ENCODE peak calls at places on chromosomes 5 and 9, in four cellular contexts. One of them, this sample, is unnamed. For H3K4me1, the result is how much of the 10 kb centered on the place peaks cover.

GRCh38 chr9:132740526-132741309 is 70.5 kb downstream of the GTF3C4 start:
- DNase-seq in uterus: no peak
- DNase-seq in A549: no peak
- DNase-seq in body of pancreas: no peak
- DNase-seq in this sample: no peak

GRCh38 chr5:13987843-13988464 is 43.5 kb upstream of the DNAH5 start:
- DNase-seq in uterus: peak
- DNase-seq in A549: peak
- DNase-seq in body of pancreas: peak
- DNase-seq in this sample: peak

GRCh38 chr5:178115136-178115834 is 2.0 kb downstream of the N4BP3 start:
- DNase-seq in uterus: no peak
- DNase-seq in A549: no peak
- DNase-seq in body of pancreas: no peak
- DNase-seq in this sample: no peak

GRCh38 chr5:139600336-139600949 is 39.3 kb downstream of the UBE2D2 start:
- DNase-seq in uterus: no peak
- DNase-seq in A549: peak
- DNase-seq in body of pancreas: no peak
- DNase-seq in this sample: no peak

GRCh38 chr9:124079176-124079925 is 67.8 kb downstream of the LHX2 start:
- DNase-seq in uterus: no peak
- DNase-seq in A549: peak
- DNase-seq in body of pancreas: no peak
- DNase-seq in this sample: no peak

GRCh38 chr5:98769256-98770157 is 4.0 kb upstream of the RGMB start:
- DNase-seq in uterus: peak
- DNase-seq in A549: peak
- DNase-seq in body of pancreas: peak
- DNase-seq in this sample: peak

GRCh38 chr5:5424736-5425135 is 2.3 kb downstream of the ICE1 start:
- DNase-seq in uterus: no peak
- DNase-seq in A549: no peak
- DNase-seq in body of pancreas: no peak
- DNase-seq in this sample: no peak

GRCh38 chr5:139492700-139493192 is 10.2 kb upstream of the STING1 start:
- DNase-seq in uterus: no peak
- DNase-seq in A549: peak
- DNase-seq in body of pancreas: peak
- DNase-seq in this sample: no peak

GRCh38 chr5:10590226-10591047 is 26.6 kb downstream of the ANKRD33B start:
- DNase-seq in uterus: no peak
- DNase-seq in A549: peak
- DNase-seq in body of pancreas: no peak
- DNase-seq in this sample: peak

GRCh38 chr5:95723632-95724369 is 7.3 kb upstream of the RHOBTB3 start:
- DNase-seq in uterus: peak
- DNase-seq in A549: no peak
- DNase-seq in body of pancreas: no peak
- DNase-seq in this sample: peak

GRCh38 chr5:102796481-102796880 is 41.4 kb downstream of the PAM start:
- DNase-seq in uterus: no peak
- DNase-seq in A549: no peak
- DNase-seq in body of pancreas: no peak
- DNase-seq in this sample: no peak

GRCh38 chr5:102794047-102794446 is 38.9 kb downstream of the PAM start:
- DNase-seq in uterus: no peak
- DNase-seq in A549: no peak
- DNase-seq in body of pancreas: no peak
- DNase-seq in this sample: no peak

GRCh38 chr5:102794677-102795331 is 39.7 kb downstream of the PAM start:
- DNase-seq in uterus: no peak
- DNase-seq in A549: no peak
- DNase-seq in body of pancreas: no peak
- DNase-seq in this sample: no peak

GRCh38 chr5:102796014-102796413 is 40.9 kb downstream of the PAM start:
- DNase-seq in uterus: no peak
- DNase-seq in A549: no peak
- DNase-seq in body of pancreas: no peak
- DNase-seq in this sample: no peak

DNA sequence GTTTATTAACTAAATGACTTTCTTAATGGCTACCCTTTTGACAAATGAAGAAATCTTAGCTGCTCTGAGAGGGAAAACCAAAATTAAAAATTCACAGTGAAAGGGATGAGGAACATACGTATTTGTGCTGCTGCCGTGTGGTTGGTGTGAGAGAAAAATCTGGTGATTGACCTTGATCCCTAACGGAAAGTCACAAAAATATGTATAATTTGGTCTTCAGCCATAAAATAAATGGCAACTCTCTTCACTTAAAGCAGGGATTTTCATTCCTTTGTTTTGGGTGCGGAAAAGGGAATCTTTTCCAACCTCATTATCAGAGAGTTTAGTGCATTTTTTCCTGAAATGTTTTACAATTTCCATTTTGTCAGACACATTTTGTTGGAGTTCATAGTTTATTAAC is 40.4 kb downstream of the PAM start:
- DNase-seq in uterus: no peak
- DNase-seq in A549: no peak
- DNase-seq in body of pancreas: no peak
- DNase-seq in this sample: no peak
- H3K4me1 ChIP-seq in uterus: under half
- H3K4me1 ChIP-seq in A549: under half
- H3K4me1 ChIP-seq in body of pancreas: under half
- H3K4me1 ChIP-seq in this sample: under half

GRCh38 chr5:76477576-76477975 is 74.5 kb downstream of the IQGAP2 start:
- DNase-seq in uterus: no peak
- DNase-seq in A549: no peak
- DNase-seq in body of pancreas: no peak
- DNase-seq in this sample: no peak

GRCh38 chr5:76483433-76483832 is 80.3 kb downstream of the IQGAP2 start:
- DNase-seq in uterus: no peak
- DNase-seq in A549: no peak
- DNase-seq in body of pancreas: no peak
- DNase-seq in this sample: no peak

GRCh38 chr5:76482961-76483360 is 79.9 kb downstream of the IQGAP2 start:
- DNase-seq in uterus: no peak
- DNase-seq in A549: no peak
- DNase-seq in body of pancreas: no peak
- DNase-seq in this sample: no peak

GRCh38 chr5:76477061-76477460 is 74.0 kb downstream of the IQGAP2 start:
- DNase-seq in uterus: no peak
- DNase-seq in A549: no peak
- DNase-seq in body of pancreas: no peak
- DNase-seq in this sample: no peak

DNA sequence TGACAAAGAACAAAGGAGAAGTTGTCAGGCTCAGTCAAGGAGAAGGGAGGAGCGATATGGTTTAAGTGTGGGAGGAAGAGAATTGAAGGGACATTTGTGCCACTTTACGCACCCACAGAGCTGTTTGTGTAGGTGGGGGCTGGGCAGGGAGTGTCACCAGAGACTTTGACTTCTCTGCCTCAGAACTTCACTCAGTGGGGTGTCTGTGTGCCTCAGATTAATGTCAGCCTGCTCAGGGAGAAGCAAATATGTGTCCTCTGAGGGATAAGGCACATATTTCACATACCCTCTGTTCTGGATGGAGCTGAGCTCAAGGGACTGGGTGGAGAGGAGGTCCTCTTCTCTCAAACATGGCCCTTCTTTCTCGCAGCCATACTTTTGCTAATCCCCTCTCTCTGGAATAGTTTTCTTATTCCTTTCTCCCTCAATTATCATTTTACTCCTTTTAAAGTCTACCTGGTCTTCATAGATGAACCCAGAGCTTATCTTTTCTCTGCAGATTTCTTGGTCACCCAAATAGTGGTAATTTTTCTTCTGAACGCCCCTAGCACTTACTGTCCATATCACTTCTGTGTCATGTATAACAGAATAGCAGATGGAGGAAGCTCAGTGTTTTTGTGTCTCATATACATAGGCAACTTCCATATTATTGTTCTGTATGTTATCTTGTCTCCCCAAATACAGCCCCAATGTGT is 77.0 kb downstream of the IQGAP2 start:
- DNase-seq in uterus: no peak
- DNase-seq in A549: no peak
- DNase-seq in body of pancreas: no peak
- DNase-seq in this sample: no peak
- TF ChIP-seq POLR2A in uterus: no peak
- TF ChIP-seq POLR2A in A549: no peak
- TF ChIP-seq POLR2A in body of pancreas: no peak
- TF ChIP-seq POLR2A in this sample: no peak

DNA sequence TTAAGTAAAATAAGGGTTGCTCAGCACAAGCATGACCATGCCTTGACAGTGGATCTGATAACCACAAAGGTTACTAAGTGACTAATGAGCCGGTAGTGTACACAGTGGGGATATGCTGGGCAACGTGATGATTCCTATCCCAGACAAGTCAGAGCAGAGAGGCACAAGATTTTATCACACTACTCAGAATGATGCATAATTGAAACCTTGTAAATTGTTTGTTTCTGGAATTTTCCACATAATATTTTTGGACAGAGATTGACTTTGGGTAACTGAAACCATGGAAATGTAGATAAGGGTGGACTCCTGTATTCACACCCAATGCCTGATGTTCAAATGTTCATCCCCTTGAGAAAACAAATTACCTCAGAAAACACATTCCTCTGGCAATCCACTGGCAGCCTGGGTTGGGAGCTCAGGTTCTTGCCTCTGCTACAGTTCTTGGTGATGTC is 16.2 kb upstream of the ERAP1 start:
- DNase-seq in uterus: no peak
- DNase-seq in A549: peak
- DNase-seq in body of pancreas: no peak
- DNase-seq in this sample: no peak
- H3K27ac ChIP-seq in uterus: no peak
- H3K27ac ChIP-seq in A549: no peak
- H3K27ac ChIP-seq in body of pancreas: no peak
- H3K27ac ChIP-seq in this sample: no peak

DNA sequence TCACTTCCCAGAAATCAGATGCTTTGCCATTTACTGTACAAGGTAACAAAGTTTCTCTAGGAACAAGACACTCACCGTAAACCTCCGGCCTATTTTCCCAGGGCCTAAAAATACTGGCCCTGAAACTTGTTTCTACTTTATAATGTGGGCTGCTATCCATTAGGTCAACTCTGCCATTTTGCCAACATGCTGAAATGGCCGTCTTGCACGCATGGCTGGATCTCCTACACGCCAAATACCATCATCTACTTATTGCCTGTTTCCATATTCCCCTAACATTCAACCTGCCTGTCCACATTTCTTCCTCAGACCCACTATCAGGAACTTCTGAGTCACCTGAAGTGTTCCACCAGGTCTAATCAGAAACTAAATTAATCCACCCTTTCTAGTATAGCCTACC is 4.7 kb downstream of the TBCA start:
- DNase-seq in uterus: no peak
- DNase-seq in A549: no peak
- DNase-seq in body of pancreas: no peak
- DNase-seq in this sample: no peak
- H3K4me1 ChIP-seq in uterus: under half
- H3K4me1 ChIP-seq in A549: under half
- H3K4me1 ChIP-seq in body of pancreas: under half
- H3K4me1 ChIP-seq in this sample: under half

GRCh38 chr9:113401027-113401792 is at the start of gene ALAD:
- DNase-seq in uterus: peak
- DNase-seq in A549: peak
- DNase-seq in body of pancreas: peak
- DNase-seq in this sample: peak
- TF ChIP-seq POLR2A in uterus: peak
- TF ChIP-seq POLR2A in A549: peak
- TF ChIP-seq POLR2A in body of pancreas: peak
- TF ChIP-seq POLR2A in this sample: no peak

This sample was measured in testis.